ENCODE peak calls at places on chromosomes 16 and 17, in seven cellular contexts. E, H, W, V, F, U and M are unnamed samples.
A peak's percentile ranks its signal among the peaks of the same experiment; 100 is the strongest.

GRCh38 chr17:10739341-10739905 is 9.6 kb upstream of the TMEM220 start:
- DNase-seq in E (no peak), H (no peak), W (no peak), V (no peak), F (no peak), U (no peak), M (no peak)

GRCh38 chr16:82788919-82789318 is 162.2 kb downstream of the CDH13 start:
- DNase-seq in E (no peak), H (no peak), W (no peak), V (no peak), F (no peak), U (no peak), M (no peak)

GRCh38 chr16:11234884-11235702 is 20.9 kb downstream of the SOCS1 start:
- DNase-seq in E (no peak), H (no peak), W (no peak), V (no peak), F (no peak), U (no peak), M (no peak)

GRCh38 chr17:72715906-72716572 is 376.4 kb downstream of the SLC39A11 start:
- DNase-seq in E (no peak), H (peak; percentile 93), W (no peak), V (peak; percentile 52), F (no peak), U (no peak), M (peak; percentile 98)

GRCh38 chr17:44115585-44116415 is 7.6 kb downstream of the HDAC5 start:
- DNase-seq in E (no peak), H (no peak), W (peak; percentile 43), V (no peak), F (no peak), U (no peak), M (peak; percentile 42)

GRCh38 chr17:17783121-17783824 is 53.5 kb downstream of the SREBF1 start:
- DNase-seq in E (peak; percentile 37), H (no peak), W (peak; percentile 54), V (no peak), F (peak; percentile 60), U (peak; percentile 51), M (peak; percentile 70)

GRCh38 chr16:57432989-57433388 is 14.2 kb downstream of the CIAPIN1 start:
- DNase-seq in E (no peak), H (no peak), W (no peak), V (no peak), F (no peak), U (no peak), M (no peak)

GRCh38 chr17:33052856-33053255 is 61.2 kb downstream of the SPACA3 start:
- DNase-seq in E (no peak), H (no peak), W (no peak), V (no peak), F (no peak), U (no peak), M (no peak)

GRCh38 chr17:40372031-40372430 is 7.5 kb upstream of the GJD3 start:
- DNase-seq in E (no peak), H (no peak), W (no peak), V (no peak), F (no peak), U (no peak), M (no peak)

GRCh38 chr16:85757341-85757822 is 6.5 kb upstream of the C16orf74 start:
- DNase-seq in E (no peak), H (no peak), W (no peak), V (no peak), F (no peak), U (no peak), M (no peak)